ENCODE peak calls at places on chromosomes 1 and 21, in seven cellular contexts. N is CD4-positive, alpha-beta memory T cell; W is ACHN; X is stimulated activated CD4-positive, alpha-beta T cell treated with anti-CD3 and anti-CD28 coated beads, Interleukin-12 subunit alpha, Interleukin-12 subunit beta, amount 100 ng/mL, for 4 hours; G is islet precursor cell; U is cerebellum; V is NAMALWA. K is an unnamed sample.

GRCh38 chr1:20166047-20166446 is 19.8 kb upstream of the UBXN10 start:
- DNase-seq in N (no peak), W (no peak), X (no peak), G (no peak), U (no peak), V (no peak), K (no peak)

GRCh38 chr1:201447911-201448871 is 20.8 kb downstream of the PHLDA3 start:
- DNase-seq in N (peak), W (peak), X (peak), G (peak), U (no peak), V (peak), K (no peak)

GRCh38 chr1:37038079-37038702 is 3.9 kb upstream of the GRIK3 start:
- DNase-seq in N (no peak), W (peak), X (no peak), G (peak), U (peak), V (peak), K (no peak)

GRCh38 chr1:15797614-15798390 is 9.6 kb downstream of the UQCRHL start:
- DNase-seq in N (no peak), W (peak), X (no peak), G (no peak), U (no peak), V (no peak), K (no peak)

GRCh38 chr21:42419845-42420244 is 16.1 kb downstream of the UBASH3A start:
- DNase-seq in N (no peak), W (no peak), X (no peak), G (no peak), U (no peak), V (no peak), K (no peak)

GRCh38 chr21:41536076-41536826 is 28.3 kb upstream of the TMPRSS2 start:
- DNase-seq in N (no peak), W (no peak), X (no peak), G (peak), U (no peak), V (no peak), K (no peak)

GRCh38 chr1:200890818-200891773 is 3.6 kb upstream of the INAVA start:
- DNase-seq in N (no peak), W (peak), X (no peak), G (peak), U (no peak), V (no peak), K (no peak)

GRCh38 chr1:9890224-9890731 is 19.8 kb downstream of the CTNNBIP1 start:
- DNase-seq in N (no peak), W (peak), X (no peak), G (peak), U (no peak), V (no peak), K (no peak)

GRCh38 chr1:11397151-11397902 is 81.6 kb upstream of the DISP3 start:
- DNase-seq in N (no peak), W (no peak), X (no peak), G (no peak), U (peak), V (no peak), K (no peak)

GRCh38 chr1:40396420-40396819 is 22.9 kb downstream of the SMAP2 start:
- DNase-seq in N (no peak), W (no peak), X (no peak), G (no peak), U (no peak), V (peak), K (no peak)

GRCh38 chr1:203316626-203317093 is 11.3 kb downstream of the BTG2 start:
- DNase-seq in N (no peak), W (no peak), X (no peak), G (no peak), U (no peak), V (no peak), K (no peak)

GRCh38 chr1:153976819-153977249 is 640 bp downstream of the JTB start:
- DNase-seq in N (no peak), W (no peak), X (no peak), G (no peak), U (peak), V (no peak), K (no peak)

GRCh38 chr1:206461602-206462455 is 8.4 kb upstream of the IKBKE start:
- DNase-seq in N (peak), W (peak), X (peak), G (peak), U (peak), V (peak), K (peak)

GRCh38 chr1:202625416-202626360 is 84.6 kb downstream of the SYT2 start:
- DNase-seq in N (peak), W (peak), X (peak), G (peak), U (peak), V (peak), K (peak)

GRCh38 chr1:107228704-107229103 is 87.9 kb downstream of the NTNG1 start:
- DNase-seq in N (no peak), W (no peak), X (no peak), G (no peak), U (no peak), V (no peak), K (no peak)

GRCh38 chr1:8790987-8791386 is 26.5 kb downstream of the RERE start:
- DNase-seq in N (no peak), W (no peak), X (no peak), G (no peak), U (no peak), V (no peak), K (no peak)

GRCh38 chr1:164619006-164619784 is 60.2 kb downstream of the PBX1 start:
- DNase-seq in N (no peak), W (no peak), X (no peak), G (no peak), U (no peak), V (no peak), K (no peak)

GRCh38 chr21:42193131-42193671 is 25.7 kb upstream of the ABCG1 start:
- DNase-seq in N (peak), W (no peak), X (no peak), G (no peak), U (no peak), V (no peak), K (peak)

GRCh38 chr1:59146651-59147358 is 150.1 kb upstream of the FGGY start:
- DNase-seq in N (peak), W (peak), X (peak), G (peak), U (no peak), V (no peak), K (peak)

GRCh38 chr1:97204468-97204867 is 482.9 kb downstream of the PTBP2 start:
- DNase-seq in N (no peak), W (no peak), X (no peak), G (no peak), U (no peak), V (no peak), K (no peak)

GRCh38 chr1:14784790-14785773 is 186.6 kb downstream of the KAZN start:
- DNase-seq in N (no peak), W (no peak), X (no peak), G (no peak), U (no peak), V (no peak), K (no peak)

GRCh38 chr1:9413143-9413876 is 120.6 kb downstream of the SPSB1 start:
- DNase-seq in N (no peak), W (peak), X (peak), G (peak), U (no peak), V (peak), K (peak)

GRCh38 chr1:35726814-35727433 is 8.2 kb upstream of the C1orf216 start:
- DNase-seq in N (peak), W (peak), X (peak), G (peak), U (peak), V (peak), K (peak)

GRCh38 chr1:162094271-162094670 is 24.8 kb downstream of the NOS1AP start:
- DNase-seq in N (no peak), W (no peak), X (no peak), G (peak), U (no peak), V (no peak), K (no peak)

K was measured in naive thymus-derived CD8-positive, alpha-beta T cell.